ENCODE peak calls at places on chromosomes 2 and 18, in seven cellular contexts. One of them, this sample, is unnamed.

GRCh38 chr2:42100696-42101585 is 53.1 kb downstream of the PKDCC start:
- DNase-seq in HuH-7: no peak
- DNase-seq in activated T-cell treated with anti-CD3 and anti-CD28 coated beads, Interleukin-2, amount 50 U/mL, for 1 hour: peak; percentile 72
- DNase-seq in stimulated activated CD4-positive, alpha-beta T cell treated with anti-CD3 and anti-CD28 coated beads, TNF-alpha, amount 100 ng/mL, for 1 hour: peak; percentile 35
- DNase-seq in fibroblast of pulmonary artery: peak; percentile 77
- DNase-seq in PC-3: peak; percentile 58
- DNase-seq in ureter: peak; percentile 65
- DNase-seq in this sample: peak; percentile 70

GRCh38 chr2:109563980-109564550 is 49.7 kb downstream of the SEPTIN10 start:
- DNase-seq in HuH-7: no peak
- DNase-seq in activated T-cell treated with anti-CD3 and anti-CD28 coated beads, Interleukin-2, amount 50 U/mL, for 1 hour: no peak
- DNase-seq in stimulated activated CD4-positive, alpha-beta T cell treated with anti-CD3 and anti-CD28 coated beads, TNF-alpha, amount 100 ng/mL, for 1 hour: no peak
- DNase-seq in fibroblast of pulmonary artery: no peak
- DNase-seq in PC-3: peak; percentile 74
- DNase-seq in ureter: no peak
- DNase-seq in this sample: no peak

GRCh38 chr2:29549069-29549380 is 372.4 kb downstream of the ALK start:
- DNase-seq in HuH-7: no peak
- DNase-seq in activated T-cell treated with anti-CD3 and anti-CD28 coated beads, Interleukin-2, amount 50 U/mL, for 1 hour: no peak
- DNase-seq in stimulated activated CD4-positive, alpha-beta T cell treated with anti-CD3 and anti-CD28 coated beads, TNF-alpha, amount 100 ng/mL, for 1 hour: no peak
- DNase-seq in fibroblast of pulmonary artery: no peak
- DNase-seq in PC-3: no peak
- DNase-seq in ureter: no peak
- DNase-seq in this sample: no peak

GRCh38 chr18:36412778-36413177 is 115.3 kb downstream of the FHOD3 start:
- DNase-seq in HuH-7: peak; percentile 10
- DNase-seq in activated T-cell treated with anti-CD3 and anti-CD28 coated beads, Interleukin-2, amount 50 U/mL, for 1 hour: no peak
- DNase-seq in stimulated activated CD4-positive, alpha-beta T cell treated with anti-CD3 and anti-CD28 coated beads, TNF-alpha, amount 100 ng/mL, for 1 hour: no peak
- DNase-seq in fibroblast of pulmonary artery: peak; percentile 53
- DNase-seq in PC-3: peak; percentile 44
- DNase-seq in ureter: no peak
- DNase-seq in this sample: no peak

GRCh38 chr2:216850665-216851327 is 9.1 kb downstream of the TNP1 start:
- DNase-seq in HuH-7: no peak
- DNase-seq in activated T-cell treated with anti-CD3 and anti-CD28 coated beads, Interleukin-2, amount 50 U/mL, for 1 hour: no peak
- DNase-seq in stimulated activated CD4-positive, alpha-beta T cell treated with anti-CD3 and anti-CD28 coated beads, TNF-alpha, amount 100 ng/mL, for 1 hour: no peak
- DNase-seq in fibroblast of pulmonary artery: no peak
- DNase-seq in PC-3: no peak
- DNase-seq in ureter: no peak
- DNase-seq in this sample: no peak

GRCh38 chr2:148936857-148937450 is 61.9 kb downstream of the KIF5C start:
- DNase-seq in HuH-7: peak; percentile 16
- DNase-seq in activated T-cell treated with anti-CD3 and anti-CD28 coated beads, Interleukin-2, amount 50 U/mL, for 1 hour: no peak
- DNase-seq in stimulated activated CD4-positive, alpha-beta T cell treated with anti-CD3 and anti-CD28 coated beads, TNF-alpha, amount 100 ng/mL, for 1 hour: no peak
- DNase-seq in fibroblast of pulmonary artery: no peak
- DNase-seq in PC-3: peak; percentile 29
- DNase-seq in ureter: no peak
- DNase-seq in this sample: no peak

GRCh38 chr2:168396131-168396530 is 59.9 kb upstream of the CERS6 start:
- DNase-seq in HuH-7: no peak
- DNase-seq in activated T-cell treated with anti-CD3 and anti-CD28 coated beads, Interleukin-2, amount 50 U/mL, for 1 hour: no peak
- DNase-seq in stimulated activated CD4-positive, alpha-beta T cell treated with anti-CD3 and anti-CD28 coated beads, TNF-alpha, amount 100 ng/mL, for 1 hour: no peak
- DNase-seq in fibroblast of pulmonary artery: peak; percentile 4
- DNase-seq in PC-3: no peak
- DNase-seq in ureter: no peak
- DNase-seq in this sample: no peak

GRCh38 chr2:223759569-223760430 is 77.6 kb downstream of the AP1S3 start:
- DNase-seq in HuH-7: no peak
- DNase-seq in activated T-cell treated with anti-CD3 and anti-CD28 coated beads, Interleukin-2, amount 50 U/mL, for 1 hour: no peak
- DNase-seq in stimulated activated CD4-positive, alpha-beta T cell treated with anti-CD3 and anti-CD28 coated beads, TNF-alpha, amount 100 ng/mL, for 1 hour: no peak
- DNase-seq in fibroblast of pulmonary artery: peak; percentile 47
- DNase-seq in PC-3: peak; percentile 90
- DNase-seq in ureter: peak; percentile 51
- DNase-seq in this sample: no peak

GRCh38 chr2:1869248-1869647 is 124.9 kb upstream of the PXDN start:
- DNase-seq in HuH-7: no peak
- DNase-seq in activated T-cell treated with anti-CD3 and anti-CD28 coated beads, Interleukin-2, amount 50 U/mL, for 1 hour: no peak
- DNase-seq in stimulated activated CD4-positive, alpha-beta T cell treated with anti-CD3 and anti-CD28 coated beads, TNF-alpha, amount 100 ng/mL, for 1 hour: no peak
- DNase-seq in fibroblast of pulmonary artery: no peak
- DNase-seq in PC-3: no peak
- DNase-seq in ureter: no peak
- DNase-seq in this sample: no peak

GRCh38 chr18:55323051-55323994 is 264.7 kb downstream of the TCF4 start:
- DNase-seq in HuH-7: no peak
- DNase-seq in activated T-cell treated with anti-CD3 and anti-CD28 coated beads, Interleukin-2, amount 50 U/mL, for 1 hour: no peak
- DNase-seq in stimulated activated CD4-positive, alpha-beta T cell treated with anti-CD3 and anti-CD28 coated beads, TNF-alpha, amount 100 ng/mL, for 1 hour: no peak
- DNase-seq in fibroblast of pulmonary artery: peak; percentile 53
- DNase-seq in PC-3: no peak
- DNase-seq in ureter: no peak
- DNase-seq in this sample: no peak

GRCh38 chr2:128408349-128409305 is 90.0 kb upstream of the HS6ST1 start:
- DNase-seq in HuH-7: no peak
- DNase-seq in activated T-cell treated with anti-CD3 and anti-CD28 coated beads, Interleukin-2, amount 50 U/mL, for 1 hour: no peak
- DNase-seq in stimulated activated CD4-positive, alpha-beta T cell treated with anti-CD3 and anti-CD28 coated beads, TNF-alpha, amount 100 ng/mL, for 1 hour: no peak
- DNase-seq in fibroblast of pulmonary artery: peak; percentile 82
- DNase-seq in PC-3: peak; percentile 53
- DNase-seq in ureter: peak; percentile 45
- DNase-seq in this sample: no peak

GRCh38 chr2:177254433-177255226 is 9.9 kb downstream of the NFE2L2 start:
- DNase-seq in HuH-7: no peak
- DNase-seq in activated T-cell treated with anti-CD3 and anti-CD28 coated beads, Interleukin-2, amount 50 U/mL, for 1 hour: no peak
- DNase-seq in stimulated activated CD4-positive, alpha-beta T cell treated with anti-CD3 and anti-CD28 coated beads, TNF-alpha, amount 100 ng/mL, for 1 hour: no peak
- DNase-seq in fibroblast of pulmonary artery: peak; percentile 48
- DNase-seq in PC-3: no peak
- DNase-seq in ureter: no peak
- DNase-seq in this sample: no peak

GRCh38 chr2:3282056-3282998 is 95.3 kb downstream of the EIPR1 start:
- DNase-seq in HuH-7: no peak
- DNase-seq in activated T-cell treated with anti-CD3 and anti-CD28 coated beads, Interleukin-2, amount 50 U/mL, for 1 hour: no peak
- DNase-seq in stimulated activated CD4-positive, alpha-beta T cell treated with anti-CD3 and anti-CD28 coated beads, TNF-alpha, amount 100 ng/mL, for 1 hour: no peak
- DNase-seq in fibroblast of pulmonary artery: peak; percentile 13
- DNase-seq in PC-3: peak; percentile 69
- DNase-seq in ureter: no peak
- DNase-seq in this sample: no peak

GRCh38 chr2:65437392-65438135 is 5.2 kb upstream of the SPRED2 start:
- DNase-seq in HuH-7: no peak
- DNase-seq in activated T-cell treated with anti-CD3 and anti-CD28 coated beads, Interleukin-2, amount 50 U/mL, for 1 hour: no peak
- DNase-seq in stimulated activated CD4-positive, alpha-beta T cell treated with anti-CD3 and anti-CD28 coated beads, TNF-alpha, amount 100 ng/mL, for 1 hour: no peak
- DNase-seq in fibroblast of pulmonary artery: no peak
- DNase-seq in PC-3: no peak
- DNase-seq in ureter: no peak
- DNase-seq in this sample: no peak

This sample was measured in left lobe of liver.